ENCODE peak calls at places on chromosome 18, in four cellular contexts. One of them, this sample, is unnamed. For H3K4me1, the result is how much of the 10 kb centered on the place peaks cover.

GRCh38 chr18:12711446-12711845 is 8.6 kb downstream of the PSMG2 start:
- DNase-seq in right cardiac atrium: no peak
- DNase-seq in Peyer's patch: no peak
- DNase-seq in H9: no peak
- DNase-seq in this sample: no peak

GRCh38 chr18:49368876-49369440 is 91.5 kb downstream of the DYM start:
- DNase-seq in right cardiac atrium: no peak
- DNase-seq in Peyer's patch: no peak
- DNase-seq in H9: peak
- DNase-seq in this sample: peak

GRCh38 chr18:3870914-3871313 is 420.9 kb downstream of the TGIF1 start:
- DNase-seq in right cardiac atrium: no peak
- DNase-seq in Peyer's patch: no peak
- DNase-seq in H9: no peak
- DNase-seq in this sample: no peak

GRCh38 chr18:57427429-57428181 is 7.6 kb upstream of the ONECUT2 start:
- DNase-seq in right cardiac atrium: peak
- DNase-seq in Peyer's patch: no peak
- DNase-seq in H9: peak
- DNase-seq in this sample: no peak

GRCh38 chr18:67358947-67359346 is 157.6 kb downstream of the DSEL start:
- DNase-seq in right cardiac atrium: no peak
- DNase-seq in Peyer's patch: no peak
- DNase-seq in H9: no peak
- DNase-seq in this sample: no peak

GRCh38 chr18:74457743-74458465 is 796 bp upstream of the DIPK1C start:
- DNase-seq in right cardiac atrium: peak
- DNase-seq in Peyer's patch: no peak
- DNase-seq in H9: no peak
- DNase-seq in this sample: no peak

GRCh38 chr18:70047931-70048603 is 100.4 kb upstream of the CD226 start:
- DNase-seq in right cardiac atrium: no peak
- DNase-seq in Peyer's patch: no peak
- DNase-seq in H9: no peak
- DNase-seq in this sample: no peak

GRCh38 chr18:5582054-5582453 is 38.3 kb upstream of the EPB41L3 start:
- DNase-seq in right cardiac atrium: no peak
- DNase-seq in Peyer's patch: no peak
- DNase-seq in H9: peak
- DNase-seq in this sample: no peak

GRCh38 chr18:27750014-27750413 is 426.9 kb downstream of the CDH2 start:
- DNase-seq in right cardiac atrium: peak
- DNase-seq in Peyer's patch: no peak
- DNase-seq in H9: peak
- DNase-seq in this sample: peak

GRCh38 chr18:71036783-71037182 is 747.9 kb downstream of the SOCS6 start:
- DNase-seq in right cardiac atrium: no peak
- DNase-seq in Peyer's patch: no peak
- DNase-seq in H9: no peak
- DNase-seq in this sample: no peak

GRCh38 chr18:48990497-48991298 is 39.9 kb upstream of the SMAD7 start:
- DNase-seq in right cardiac atrium: no peak
- DNase-seq in Peyer's patch: peak
- DNase-seq in H9: peak
- DNase-seq in this sample: no peak

GRCh38 chr18:9619545-9619944 is 5.2 kb upstream of the PPP4R1 start:
- DNase-seq in right cardiac atrium: no peak
- DNase-seq in Peyer's patch: no peak
- DNase-seq in H9: no peak
- DNase-seq in this sample: no peak

GRCh38 chr18:67266591-67267237 is 249.8 kb downstream of the DSEL start:
- DNase-seq in right cardiac atrium: no peak
- DNase-seq in Peyer's patch: no peak
- DNase-seq in H9: no peak
- DNase-seq in this sample: no peak

GRCh38 chr18:55090566-55091187 is 131.4 kb upstream of the CCDC68 start:
- DNase-seq in right cardiac atrium: no peak
- DNase-seq in Peyer's patch: no peak
- DNase-seq in H9: no peak
- DNase-seq in this sample: no peak

GRCh38 chr18:9139400-9140039 is 2.9 kb downstream of the ANKRD12 start:
- DNase-seq in right cardiac atrium: no peak
- DNase-seq in Peyer's patch: no peak
- DNase-seq in H9: no peak
- DNase-seq in this sample: no peak

GRCh38 chr18:61001138-61001537 is 332.1 kb upstream of the CDH20 start:
- DNase-seq in right cardiac atrium: no peak
- DNase-seq in Peyer's patch: no peak
- DNase-seq in H9: no peak
- DNase-seq in this sample: no peak

GRCh38 chr18:13470555-13471494 is 252.3 kb downstream of the LDLRAD4 start:
- DNase-seq in right cardiac atrium: peak
- DNase-seq in Peyer's patch: no peak
- DNase-seq in H9: no peak
- DNase-seq in this sample: no peak

GRCh38 chr18:48575658-48576453 is 37.0 kb downstream of the CTIF start:
- DNase-seq in right cardiac atrium: no peak
- DNase-seq in Peyer's patch: no peak
- DNase-seq in H9: no peak
- DNase-seq in this sample: peak

GRCh38 chr18:47893047-47893446 is 37.4 kb downstream of the SMAD2 start:
- DNase-seq in right cardiac atrium: no peak
- DNase-seq in Peyer's patch: no peak
- DNase-seq in H9: no peak
- DNase-seq in this sample: no peak

GRCh38 chr18:42025491-42025890 is 70.5 kb downstream of the PIK3C3 start:
- DNase-seq in right cardiac atrium: no peak
- DNase-seq in Peyer's patch: no peak
- DNase-seq in H9: no peak
- DNase-seq in this sample: no peak
- H3K4me1 ChIP-seq in right cardiac atrium: under half
- H3K4me1 ChIP-seq in Peyer's patch: under half
- H3K4me1 ChIP-seq in H9: under half
- H3K4me1 ChIP-seq in this sample: under half

GRCh38 chr18:44765451-44765850 is 84.8 kb downstream of the SETBP1 start:
- DNase-seq in right cardiac atrium: no peak
- DNase-seq in Peyer's patch: no peak
- DNase-seq in H9: no peak
- DNase-seq in this sample: no peak

GRCh38 chr18:44767807-44768206 is 87.1 kb downstream of the SETBP1 start:
- DNase-seq in right cardiac atrium: no peak
- DNase-seq in Peyer's patch: no peak
- DNase-seq in H9: no peak
- DNase-seq in this sample: no peak

GRCh38 chr18:44763327-44763726 is 82.6 kb downstream of the SETBP1 start:
- DNase-seq in right cardiac atrium: no peak
- DNase-seq in Peyer's patch: no peak
- DNase-seq in H9: no peak
- DNase-seq in this sample: no peak

GRCh38 chr18:44766461-44766860 is 85.8 kb downstream of the SETBP1 start:
- DNase-seq in right cardiac atrium: no peak
- DNase-seq in Peyer's patch: no peak
- DNase-seq in H9: no peak
- DNase-seq in this sample: no peak

DNA sequence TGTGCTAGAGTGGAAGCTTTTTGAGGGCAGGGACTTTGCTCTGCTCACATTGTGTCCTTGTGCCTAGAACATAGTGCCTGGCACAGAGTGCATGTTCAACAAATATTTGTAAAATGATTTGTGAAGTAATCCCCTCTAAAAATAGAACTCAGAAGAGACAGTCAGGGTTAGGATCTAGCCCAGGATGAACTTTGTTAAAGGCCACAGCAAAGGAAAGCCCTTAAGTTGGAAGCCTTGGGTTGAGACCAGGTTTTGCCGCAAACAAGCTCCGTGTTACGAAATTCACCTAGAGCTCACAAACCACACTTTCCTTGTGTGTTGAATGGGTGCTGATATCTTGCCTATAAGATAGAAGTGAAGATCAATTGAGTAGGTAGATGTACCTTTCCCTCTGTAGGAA is 84.2 kb downstream of the SETBP1 start:
- DNase-seq in right cardiac atrium: no peak
- DNase-seq in Peyer's patch: no peak
- DNase-seq in H9: no peak
- DNase-seq in this sample: no peak
- H3K4me1 ChIP-seq in right cardiac atrium: under half
- H3K4me1 ChIP-seq in Peyer's patch: under half
- H3K4me1 ChIP-seq in H9: under half
- H3K4me1 ChIP-seq in this sample: under half

GRCh38 chr18:62335494-62335893 is 10.4 kb downstream of the TNFRSF11A start:
- DNase-seq in right cardiac atrium: no peak
- DNase-seq in Peyer's patch: no peak
- DNase-seq in H9: no peak
- DNase-seq in this sample: no peak

GRCh38 chr18:62332437-62332816 is 7.3 kb downstream of the TNFRSF11A start:
- DNase-seq in right cardiac atrium: no peak
- DNase-seq in Peyer's patch: no peak
- DNase-seq in H9: no peak
- DNase-seq in this sample: no peak

GRCh38 chr18:62331581-62332436 is 6.7 kb downstream of the TNFRSF11A start:
- DNase-seq in right cardiac atrium: peak
- DNase-seq in Peyer's patch: peak
- DNase-seq in H9: no peak
- DNase-seq in this sample: peak

GRCh38 chr18:62332964-62333695 is 8.0 kb downstream of the TNFRSF11A start:
- DNase-seq in right cardiac atrium: no peak
- DNase-seq in Peyer's patch: no peak
- DNase-seq in H9: no peak
- DNase-seq in this sample: no peak

DNA sequence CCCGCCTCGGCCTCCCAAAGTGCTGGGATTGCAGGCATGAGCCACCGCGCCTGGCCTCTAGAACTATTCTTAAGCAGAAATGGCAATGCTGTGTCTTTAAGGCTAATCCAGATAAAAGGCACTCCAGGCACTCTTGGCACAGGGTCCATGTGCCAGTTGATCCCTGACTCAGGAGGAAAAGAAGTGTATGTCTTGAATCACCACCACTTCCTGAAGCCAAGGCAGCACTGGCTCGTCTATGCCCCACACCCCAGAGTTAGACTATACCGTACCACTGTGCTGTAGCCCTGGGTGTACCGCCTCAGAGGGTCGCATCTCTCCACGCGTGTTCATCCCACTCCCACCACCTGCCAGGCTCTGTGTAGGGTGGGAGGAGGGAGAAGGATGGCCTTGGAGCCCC is 9.0 kb downstream of the TNFRSF11A start:
- DNase-seq in right cardiac atrium: no peak
- DNase-seq in Peyer's patch: peak
- DNase-seq in H9: no peak
- DNase-seq in this sample: peak
- H3K4me1 ChIP-seq in right cardiac atrium: under half
- H3K4me1 ChIP-seq in Peyer's patch: half or more
- H3K4me1 ChIP-seq in H9: under half
- H3K4me1 ChIP-seq in this sample: under half

GRCh38 chr18:11153096-11153495 is 3.7 kb upstream of the PIEZO2 start:
- DNase-seq in right cardiac atrium: no peak
- DNase-seq in Peyer's patch: no peak
- DNase-seq in H9: no peak
- DNase-seq in this sample: no peak

GRCh38 chr18:11156977-11157376 is 7.6 kb upstream of the PIEZO2 start:
- DNase-seq in right cardiac atrium: no peak
- DNase-seq in Peyer's patch: no peak
- DNase-seq in H9: no peak
- DNase-seq in this sample: no peak

GRCh38 chr18:11154983-11155759 is 5.8 kb upstream of the PIEZO2 start:
- DNase-seq in right cardiac atrium: no peak
- DNase-seq in Peyer's patch: no peak
- DNase-seq in H9: no peak
- DNase-seq in this sample: no peak

GRCh38 chr18:11150271-11150615 is 874 bp upstream of the PIEZO2 start:
- DNase-seq in right cardiac atrium: no peak
- DNase-seq in Peyer's patch: no peak
- DNase-seq in H9: peak
- DNase-seq in this sample: no peak

GRCh38 chr18:11154369-11154982 is 5.1 kb upstream of the PIEZO2 start:
- DNase-seq in right cardiac atrium: no peak
- DNase-seq in Peyer's patch: no peak
- DNase-seq in H9: no peak
- DNase-seq in this sample: no peak
- H3K4me1 ChIP-seq in right cardiac atrium: under half
- H3K4me1 ChIP-seq in Peyer's patch: under half
- H3K4me1 ChIP-seq in H9: under half
- H3K4me1 ChIP-seq in this sample: under half

GRCh38 chr18:36442717-36443116 is 145.2 kb downstream of the FHOD3 start:
- DNase-seq in right cardiac atrium: no peak
- DNase-seq in Peyer's patch: no peak
- DNase-seq in H9: no peak
- DNase-seq in this sample: no peak

GRCh38 chr18:36441426-36441870 is 143.9 kb downstream of the FHOD3 start:
- DNase-seq in right cardiac atrium: no peak
- DNase-seq in Peyer's patch: no peak
- DNase-seq in H9: no peak
- DNase-seq in this sample: no peak

GRCh38 chr18:36446059-36446458 is 148.5 kb downstream of the FHOD3 start:
- DNase-seq in right cardiac atrium: no peak
- DNase-seq in Peyer's patch: no peak
- DNase-seq in H9: no peak
- DNase-seq in this sample: no peak

GRCh38 chr18:36440614-36441013 is 143.1 kb downstream of the FHOD3 start:
- DNase-seq in right cardiac atrium: no peak
- DNase-seq in Peyer's patch: no peak
- DNase-seq in H9: no peak
- DNase-seq in this sample: no peak

GRCh38 chr18:36441872-36442271 is 144.4 kb downstream of the FHOD3 start:
- DNase-seq in right cardiac atrium: no peak
- DNase-seq in Peyer's patch: no peak
- DNase-seq in H9: no peak
- DNase-seq in this sample: no peak
- H3K4me1 ChIP-seq in right cardiac atrium: under half
- H3K4me1 ChIP-seq in Peyer's patch: under half
- H3K4me1 ChIP-seq in H9: under half
- H3K4me1 ChIP-seq in this sample: under half

GRCh38 chr18:46158498-46158897 is 54.3 kb downstream of the HAUS1 start:
- DNase-seq in right cardiac atrium: no peak
- DNase-seq in Peyer's patch: no peak
- DNase-seq in H9: no peak
- DNase-seq in this sample: no peak

GRCh38 chr18:46156838-46157237 is 52.7 kb downstream of the HAUS1 start:
- DNase-seq in right cardiac atrium: no peak
- DNase-seq in Peyer's patch: no peak
- DNase-seq in H9: no peak
- DNase-seq in this sample: no peak

GRCh38 chr18:46156124-46156745 is 52.0 kb downstream of the HAUS1 start:
- DNase-seq in right cardiac atrium: no peak
- DNase-seq in Peyer's patch: no peak
- DNase-seq in H9: no peak
- DNase-seq in this sample: no peak

GRCh38 chr18:46152808-46153617 is 48.8 kb downstream of the HAUS1 start:
- DNase-seq in right cardiac atrium: no peak
- DNase-seq in Peyer's patch: no peak
- DNase-seq in H9: peak
- DNase-seq in this sample: no peak

GRCh38 chr18:46155652-46156051 is 51.5 kb downstream of the HAUS1 start:
- DNase-seq in right cardiac atrium: no peak
- DNase-seq in Peyer's patch: no peak
- DNase-seq in H9: no peak
- DNase-seq in this sample: no peak
- H3K4me1 ChIP-seq in right cardiac atrium: under half
- H3K4me1 ChIP-seq in Peyer's patch: under half
- H3K4me1 ChIP-seq in H9: under half
- H3K4me1 ChIP-seq in this sample: under half

GRCh38 chr18:23738575-23738974 is 49.3 kb downstream of the LAMA3 start:
- DNase-seq in right cardiac atrium: no peak
- DNase-seq in Peyer's patch: no peak
- DNase-seq in H9: no peak
- DNase-seq in this sample: no peak
- H3K4me1 ChIP-seq in right cardiac atrium: under half
- H3K4me1 ChIP-seq in Peyer's patch: under half
- H3K4me1 ChIP-seq in H9: under half
- H3K4me1 ChIP-seq in this sample: under half

This sample was measured in stomach.